ENCODE peak calls at places on chromosomes 12 and 14, in six cellular contexts. U, P, R, O, F and C are unnamed samples.

GRCh38 chr12:44031472-44032185 is 195.7 kb downstream of the TMEM117 start:
- DNase-seq in U (no peak), P (no peak), R (no peak), O (no peak), F (no peak), C (peak; percentile 14)

GRCh38 chr12:131915774-131916173 is 13.3 kb upstream of the PUS1 start:
- DNase-seq in U (no peak), P (no peak), R (no peak), O (no peak), F (no peak), C (no peak)

GRCh38 chr14:32938719-32939253 is at the start of gene NPAS3:
- DNase-seq in U (no peak), P (peak; percentile 31), R (no peak), O (no peak), F (no peak), C (no peak)

GRCh38 chr12:92185052-92185451 is 39.4 kb upstream of the BTG1 start:
- DNase-seq in U (no peak), P (no peak), R (peak; percentile 29), O (no peak), F (no peak), C (no peak)

GRCh38 chr12:122076743-122077495 is 1.6 kb upstream of the MLXIP start:
- DNase-seq in U (no peak), P (no peak), R (peak; percentile 35), O (no peak), F (no peak), C (no peak)

GRCh38 chr12:62537544-62537943 is 70.9 kb downstream of the MON2 start:
- DNase-seq in U (peak; percentile 95), P (no peak), R (no peak), O (no peak), F (no peak), C (peak; percentile 97)

GRCh38 chr14:61528591-61529021 is 166.7 kb upstream of the HIF1A start:
- DNase-seq in U (peak; percentile 77), P (no peak), R (peak; percentile 69), O (no peak), F (no peak), C (peak; percentile 78)

GRCh38 chr14:74954947-74955228 is 509 bp downstream of the PGF start:
- DNase-seq in U (no peak), P (no peak), R (no peak), O (no peak), F (no peak), C (no peak)

GRCh38 chr12:52582489-52582888 is 8.8 kb upstream of the KRT74 start:
- DNase-seq in U (no peak), P (no peak), R (no peak), O (no peak), F (no peak), C (no peak)

GRCh38 chr12:51820721-51821422 is 27.6 kb downstream of the FIGNL2 start:
- DNase-seq in U (no peak), P (peak; percentile 72), R (peak; percentile 90), O (peak; percentile 70), F (peak; percentile 55), C (no peak)

GRCh38 chr12:17918013-17918412 is 172.0 kb downstream of the RERGL start:
- DNase-seq in U (peak; percentile 5), P (no peak), R (no peak), O (no peak), F (no peak), C (no peak)

GRCh38 chr14:41034969-41035368 is 571.7 kb upstream of the LRFN5 start:
- DNase-seq in U (no peak), P (no peak), R (no peak), O (no peak), F (no peak), C (no peak)

GRCh38 chr12:27057543-27057942 is 24.8 kb downstream of the C12orf71 start:
- DNase-seq in U (no peak), P (no peak), R (no peak), O (no peak), F (no peak), C (no peak)

GRCh38 chr12:124917135-124917840 is 2.8 kb upstream of the UBC start:
- DNase-seq in U (peak; percentile 100), P (peak; percentile 96), R (peak; percentile 91), O (no peak), F (peak; percentile 81), C (peak; percentile 100)

GRCh38 chr12:29599397-29599796 is 101.9 kb upstream of the OVCH1 start:
- DNase-seq in U (peak; percentile 72), P (no peak), R (no peak), O (no peak), F (no peak), C (peak; percentile 36)

GRCh38 chr14:68663385-68664076 is 129.3 kb downstream of the ZFP36L1 start:
- DNase-seq in U (no peak), P (no peak), R (peak; percentile 74), O (no peak), F (no peak), C (no peak)

GRCh38 chr12:104243551-104243950 is 28.0 kb downstream of the TXNRD1 start:
- DNase-seq in U (no peak), P (no peak), R (no peak), O (no peak), F (no peak), C (no peak)

GRCh38 chr12:110615171-110615570 is 1.2 kb downstream of the TCTN1 start:
- DNase-seq in U (no peak), P (no peak), R (no peak), O (no peak), F (no peak), C (no peak)

GRCh38 chr12:18580286-18580685 is 157.5 kb downstream of the PLCZ1 start:
- DNase-seq in U (no peak), P (no peak), R (no peak), O (no peak), F (no peak), C (peak; percentile 57)

GRCh38 chr14:67987596-67987995 is 168.0 kb downstream of the RAD51B start:
- DNase-seq in U (peak; percentile 98), P (no peak), R (no peak), O (no peak), F (no peak), C (peak; percentile 94)

GRCh38 chr12:47904647-47905312 is at the start of gene VDR:
- DNase-seq in U (peak; percentile 55), P (peak; percentile 72), R (peak; percentile 78), O (peak; percentile 69), F (peak; percentile 41), C (peak; percentile 73)

GRCh38 chr14:105481886-105482454 is 4.7 kb upstream of the CRIP1 start:
- DNase-seq in U (peak; percentile 99), P (peak; percentile 93), R (peak; percentile 92), O (peak; percentile 90), F (peak; percentile 87), C (peak; percentile 95)

GRCh38 chr12:103729499-103729898 is 111.5 kb downstream of the NT5DC3 start:
- DNase-seq in U (no peak), P (no peak), R (no peak), O (no peak), F (no peak), C (peak; percentile 0)

GRCh38 chr12:7103837-7104236 is 5.2 kb downstream of the C1RL start:
- DNase-seq in U (no peak), P (no peak), R (no peak), O (no peak), F (no peak), C (no peak)